ENCODE peak calls at places on chromosomes 16 and 17, in ten cellular contexts. N, Q, M, H, U, C, F, R, P and I are unnamed samples. For H3K36me3 and H3K27me3, the result is how much of the 10 kb centered on the place peaks cover.

GRCh38 chr16:83296505-83296904 is 511.3 kb upstream of the HSBP1 start:
- DNase-seq in M (no peak), P (no peak), U (no peak), R (no peak), F (no peak), C (no peak), Q (no peak), H (no peak), N (no peak), I (no peak)

GRCh38 chr17:39706383-39706782 is 6.5 kb downstream of the ERBB2 start:
- DNase-seq in R (no peak), C (no peak), F (no peak), P (no peak), H (no peak), M (no peak), N (no peak), Q (no peak), U (no peak), I (no peak)

GRCh38 chr17:31413871-31414589 is 22.6 kb downstream of the RAB11FIP4 start:
- DNase-seq in Q (no peak), F (no peak), M (no peak), R (no peak), N (no peak), H (peak), P (no peak), U (no peak), C (no peak), I (peak)

GRCh38 chr16:81523387-81524115 is 78.9 kb downstream of the CMIP start:
- DNase-seq in P (no peak), U (peak), R (no peak), N (peak), F (peak), Q (no peak), C (no peak), M (peak), H (peak), I (no peak)

GRCh38 chr17:3007651-3008121 is 55.7 kb downstream of the OR1D5 start:
- DNase-seq in R (no peak), U (no peak), N (no peak), P (no peak), C (no peak), F (no peak), H (no peak), M (no peak), Q (no peak), I (no peak)

GRCh38 chr17:4950075-4950756 is 703 bp upstream of the ENO3 start:
- DNase-seq in P (peak), F (peak), H (no peak), M (no peak), N (peak), R (no peak), Q (peak), C (no peak), U (peak), I (no peak)

GRCh38 chr17:12388206-12388605 is 277.5 kb upstream of the MYOCD start:
- DNase-seq in R (no peak), H (peak), P (no peak), N (no peak), F (no peak), Q (no peak), M (no peak), U (no peak), C (no peak), I (peak)

GRCh38 chr16:11497329-11497805 is 89.4 kb downstream of the LITAF start:
- DNase-seq in F (peak), M (peak), U (peak), H (peak), C (peak), Q (peak), P (peak), N (peak), R (peak), I (peak)

GRCh38 chr17:32496348-32497078 is 9.7 kb downstream of the CDK5R1 start:
- DNase-seq in C (no peak), M (no peak), P (no peak), Q (no peak), F (no peak), N (no peak), H (peak), R (peak), U (peak), I (no peak)

GRCh38 chr17:15386083-15386482 is 44.7 kb upstream of the TEKT3 start:
- DNase-seq in C (no peak), M (peak), U (no peak), Q (no peak), R (no peak), P (no peak), N (no peak), F (no peak), H (no peak), I (no peak)

GRCh38 chr17:2412561-2413021 is 11.7 kb upstream of the MNT start:
- DNase-seq in C (no peak), N (no peak), P (peak), F (peak), R (no peak), H (no peak), Q (no peak), M (no peak), U (no peak), I (no peak)

GRCh38 chr16:84284168-84284722 is 10.4 kb upstream of the WFDC1 start:
- DNase-seq in R (peak), Q (peak), M (peak), N (peak), F (peak), H (no peak), P (peak), C (peak), U (peak), I (no peak)

GRCh38 chr17:41190328-41190727 is 641 bp downstream of the KRTAP9-1 start:
- DNase-seq in Q (no peak), R (no peak), U (no peak), N (no peak), P (no peak), H (no peak), C (no peak), F (no peak), M (no peak), I (no peak)

GRCh38 chr17:50691550-50692447 is 15.9 kb downstream of the ANKRD40 start:
- DNase-seq in C (no peak), P (no peak), F (no peak), Q (peak), R (no peak), N (peak), H (peak), M (no peak), U (no peak), I (no peak)

GRCh38 chr17:43755389-43755875 is 3.2 kb downstream of the SOST start:
- DNase-seq in M (no peak), P (no peak), N (no peak), H (peak), C (no peak), F (no peak), U (peak), Q (no peak), R (no peak), I (no peak)

GRCh38 chr16:1548234-1548633 is 14.8 kb downstream of the TMEM204 start:
- DNase-seq in N (no peak), U (no peak), C (no peak), Q (no peak), F (no peak), R (no peak), H (peak), M (no peak), P (no peak), I (no peak)

GRCh38 chr16:68450741-68451140 is 2.4 kb upstream of the SMPD3 start:
- DNase-seq in R (no peak), M (no peak), U (no peak), Q (no peak), C (no peak), P (no peak), F (no peak), H (no peak), N (no peak), I (peak)

GRCh38 chr17:43831633-43832032 is 1.3 kb downstream of the MPP3 start:
- DNase-seq in C (no peak), H (no peak), U (no peak), N (no peak), F (no peak), Q (peak), R (no peak), P (no peak), M (no peak), I (no peak)

GRCh38 chr17:42655528-42655927 is 3.6 kb upstream of the TUBG2 start:
- DNase-seq in Q (no peak), U (no peak), C (no peak), R (no peak), H (peak), P (no peak), F (no peak), N (no peak), M (no peak), I (peak)

GRCh38 chr16:58850627-58851024 is 116.5 kb upstream of the GOT2 start:
- DNase-seq in C (no peak), R (no peak), Q (no peak), P (no peak), F (no peak), H (no peak), N (no peak), U (no peak), M (no peak), I (no peak)

GRCh38 chr17:65100316-65101140 is 36.6 kb upstream of the RGS9 start:
- DNase-seq in N (peak), F (peak), Q (peak), M (peak), H (peak), C (peak), U (peak), R (peak), P (peak), I (no peak)

GRCh38 chr17:77882481-77883212 is 75.9 kb upstream of the TNRC6C start:
- DNase-seq in Q (peak), P (peak), U (peak), F (no peak), R (no peak), M (peak), C (peak), N (peak), H (peak), I (no peak)

GRCh38 chr16:29848420-29849297 is 14.4 kb downstream of the CDIPT start:
- DNase-seq in C (peak), U (peak), Q (peak), P (peak), N (peak), M (peak), R (peak), H (peak), F (peak), I (no peak)

GRCh38 chr17:28885363-28885762 is 12.2 kb downstream of the FLOT2 start:
- DNase-seq in F (no peak), H (no peak), N (no peak), C (no peak), Q (no peak), U (no peak), P (no peak), M (no peak), R (no peak), I (no peak)

GRCh38 chr16:58421529-58421928 is 29.3 kb downstream of the GINS3 start:
- DNase-seq in N (no peak), M (no peak), Q (peak), U (no peak), F (no peak), H (peak), R (peak), C (no peak), P (no peak), I (no peak)

GRCh38 chr16:78325532-78325931 is 226.1 kb downstream of the WWOX start:
- DNase-seq in R (no peak), U (no peak), M (no peak), Q (no peak), H (no peak), P (no peak), N (no peak), F (no peak), C (no peak), I (no peak)

GRCh38 chr17:78563189-78564145 is 13.7 kb downstream of the DNAH17 start:
- DNase-seq in H (peak), F (no peak), C (no peak), Q (no peak), U (no peak), P (peak), N (peak), M (peak), R (no peak), I (no peak)

GRCh38 chr16:21076186-21076883 is 74.3 kb downstream of the DNAH3 start:
- DNase-seq in Q (no peak), R (no peak), N (no peak), M (no peak), H (no peak), U (no peak), C (no peak), P (no peak), F (no peak), I (no peak)

GRCh38 chr17:17812211-17813054 is 24.4 kb downstream of the SREBF1 start:
- DNase-seq in U (peak), M (peak), N (peak), C (peak), R (peak), F (peak), Q (peak), H (peak), P (peak), I (no peak)

GRCh38 chr16:3992297-3993051 is 112.0 kb upstream of the CREBBP start:
- DNase-seq in U (no peak), P (no peak), H (no peak), M (no peak), F (no peak), R (no peak), N (no peak), Q (peak), C (no peak), I (no peak)

GRCh38 chr17:72683506-72684404 is 408.7 kb downstream of the SLC39A11 start:
- DNase-seq in H (peak), M (no peak), R (no peak), C (peak), U (peak), F (no peak), N (peak), P (no peak), Q (peak), I (peak)

GRCh38 chr16:56401482-56401881 is 23.9 kb downstream of the AMFR start:
- DNase-seq in F (no peak), U (peak), Q (no peak), N (no peak), C (no peak), R (peak), M (no peak), H (no peak), P (no peak), I (no peak)
- TF ChIP-seq CTCF in F (no peak), U (peak), Q (no peak), N (no peak), C (no peak), R (peak), M (no peak), H (peak), P (no peak), I (peak)

GRCh38 chr16:89145406-89146161 is 26.0 kb upstream of the CDH15 start:
- DNase-seq in C (no peak), M (no peak), U (peak), P (no peak), N (no peak), R (no peak), Q (no peak), H (no peak), F (peak), I (no peak)
- H3K36me3 ChIP-seq in C (under half), M (under half), U (under half), P (half or more), N (half or more), R (under half), Q (under half), H (under half), F (under half), I (under half)

GRCh38 chr17:60036796-60037677 is 41.7 kb downstream of the HEATR6 start:
- DNase-seq in P (peak), M (peak), U (peak), C (peak), N (peak), H (peak), F (peak), R (peak), Q (peak), I (peak)
- H3K27me3 ChIP-seq in P (under half), M (under half), U (under half), C (under half), N (under half), H (under half), F (under half), R (under half), Q (under half), I (under half)

GRCh38 chr16:30902070-30902972 is 5.9 kb downstream of the CTF1 start:
- DNase-seq in N (peak), H (peak), Q (peak), U (peak), C (peak), P (peak), F (peak), M (no peak), R (no peak), I (no peak)
- TF ChIP-seq CTCF in N (no peak), H (no peak), Q (peak), U (peak), C (peak), P (peak), F (peak), M (peak), R (peak), I (no peak)

DNA sequence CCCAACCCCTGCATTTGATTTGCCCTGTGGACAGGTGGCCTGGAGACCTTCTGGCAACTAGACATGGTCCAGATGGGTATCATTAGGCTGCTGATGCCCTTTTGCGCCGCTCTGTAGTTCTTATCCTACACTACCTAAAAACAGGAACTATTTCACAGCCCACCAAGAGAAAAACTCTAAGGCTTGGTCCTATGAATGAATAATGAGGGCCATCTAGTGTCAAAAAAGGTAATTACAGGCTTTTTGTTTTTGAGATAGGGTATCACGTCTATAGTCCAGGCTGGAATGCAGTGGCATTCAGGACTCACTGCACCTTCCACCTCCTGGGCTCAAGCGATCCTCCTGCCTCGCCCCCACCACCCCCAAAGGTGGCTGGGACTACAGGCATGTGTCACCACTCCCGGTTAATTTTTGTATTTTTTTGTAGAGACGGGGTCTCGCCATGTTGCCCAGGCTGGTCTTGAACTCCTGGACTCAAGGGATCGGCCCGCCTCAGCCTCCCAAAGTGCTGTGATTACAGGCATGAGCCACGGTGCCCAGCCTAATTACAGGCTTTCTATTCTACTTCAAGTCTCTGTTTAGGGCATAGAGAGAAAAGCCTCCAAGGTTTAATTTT is 20.9 kb downstream of the COIL start:
- DNase-seq in F (no peak), N (no peak), M (no peak), U (no peak), P (no peak), Q (no peak), H (peak), C (no peak), R (no peak), I (no peak)
- H3K36me3 ChIP-seq in F (under half), N (half or more), M (half or more), U (under half), P (half or more), Q (under half), H (under half), C (under half), R (under half), I (under half)

DNA sequence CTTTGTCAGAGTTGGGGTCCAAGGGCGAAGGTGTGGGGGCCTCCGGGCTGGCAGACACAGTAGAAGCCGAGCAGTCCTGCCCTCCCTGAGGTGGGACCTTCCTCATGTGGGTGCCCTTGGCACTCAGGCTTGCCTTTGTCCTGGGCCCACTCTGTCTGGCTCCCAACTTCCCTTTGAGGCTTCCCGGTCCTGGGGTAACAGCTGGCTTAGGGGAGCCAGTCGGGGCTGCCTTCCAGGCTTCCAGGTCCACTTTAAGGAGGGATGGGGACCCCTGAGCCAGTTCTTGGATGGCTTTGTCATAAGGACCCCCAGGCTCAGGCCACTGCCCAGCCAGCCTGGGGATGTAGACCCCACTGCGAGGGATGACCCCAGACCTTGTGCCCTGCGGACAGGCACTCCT is 7.8 kb downstream of the GAS2L2 start:
- DNase-seq in F (no peak), M (no peak), P (no peak), N (no peak), Q (no peak), U (no peak), C (no peak), R (no peak), H (no peak), I (no peak)
- H3K27me3 ChIP-seq in F (under half), M (under half), P (under half), N (half or more), Q (under half), U (under half), C (half or more), R (under half), H (under half), I (under half)

GRCh38 chr16:56842133-56842532 is 22.9 kb upstream of the SLC12A3 start:
- DNase-seq in C (no peak), N (no peak), M (no peak), F (no peak), H (no peak), U (no peak), P (no peak), Q (no peak), R (no peak), I (no peak)
- TF ChIP-seq CTCF in C (no peak), N (no peak), M (no peak), F (no peak), H (no peak), U (no peak), P (no peak), Q (no peak), R (no peak), I (no peak)

DNA sequence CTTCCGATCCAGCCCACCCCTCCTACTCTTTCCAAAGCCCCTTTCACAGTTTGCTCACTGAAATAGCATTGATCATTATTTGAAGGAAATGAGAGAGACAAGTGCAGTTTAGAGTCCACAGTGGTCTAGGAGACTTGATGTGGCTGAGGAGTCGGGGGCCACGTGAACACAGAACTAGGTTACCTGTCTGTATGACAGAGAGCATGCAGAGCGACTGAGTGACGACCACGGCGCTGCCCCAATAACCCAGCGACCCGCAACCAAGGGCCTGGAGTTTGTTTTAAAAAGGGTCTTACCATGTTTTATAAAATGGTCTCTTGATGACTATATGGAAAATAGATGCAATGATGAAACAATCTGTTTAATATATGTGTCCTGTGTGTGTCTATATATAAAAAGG is 39.5 kb downstream of the NDEL1 start:
- DNase-seq in M (no peak), Q (no peak), C (no peak), N (no peak), F (no peak), U (no peak), H (no peak), R (no peak), P (no peak), I (no peak)
- H3K36me3 ChIP-seq in M (half or more), Q (under half), C (under half), N (half or more), F (under half), U (under half), H (under half), R (under half), P (half or more), I (under half)